ENCODE peak calls at places on chromosomes 12 and 14, in six cellular contexts. Z, P, Q, M, L and H are unnamed samples.

GRCh38 chr12:14284189-14284722 is 81.2 kb upstream of the ATF7IP start:
- DNase-seq in Z (no peak), P (no peak), M (peak; percentile 17), L (no peak), Q (no peak), H (no peak)

GRCh38 chr12:132219323-132219722 is 75.1 kb downstream of the NOC4L start:
- DNase-seq in Q (no peak), Z (no peak), L (no peak), M (no peak), P (no peak), H (no peak)

GRCh38 chr12:68976304-68976915 is 43.4 kb upstream of the CPM start:
- DNase-seq in M (no peak), P (no peak), Z (no peak), Q (no peak), L (no peak), H (no peak)

GRCh38 chr12:33605776-33606175 is 166.2 kb upstream of the SYT10 start:
- DNase-seq in Z (no peak), M (no peak), Q (peak; percentile 22), L (no peak), P (no peak), H (no peak)

GRCh38 chr14:21825147-21825743 is 151.6 kb upstream of the OR4E1 start:
- DNase-seq in M (no peak), Q (peak; percentile 44), P (no peak), L (no peak), Z (no peak), H (no peak)

GRCh38 chr14:97408937-97409860 is 612.0 kb downstream of the VRK1 start:
- DNase-seq in M (no peak), P (no peak), L (no peak), Z (no peak), Q (no peak), H (no peak)

GRCh38 chr12:60231976-60232907 is 636.4 kb downstream of the SLC16A7 start:
- DNase-seq in Z (no peak), L (no peak), P (no peak), Q (no peak), M (no peak), H (no peak)

GRCh38 chr12:80472912-80473500 is 29.0 kb downstream of the PTPRQ start:
- DNase-seq in P (no peak), M (no peak), Z (no peak), L (no peak), Q (peak; percentile 24), H (no peak)

GRCh38 chr14:59283380-59283779 is 94.9 kb downstream of the DAAM1 start:
- DNase-seq in M (no peak), P (no peak), L (no peak), Q (no peak), Z (no peak), H (no peak)

GRCh38 chr14:53519137-53519536 is 366.0 kb upstream of the DDHD1 start:
- DNase-seq in Z (no peak), Q (no peak), L (no peak), P (no peak), M (no peak), H (no peak)

GRCh38 chr12:13489246-13489645 is 292.7 kb downstream of the EMP1 start:
- DNase-seq in Z (no peak), Q (no peak), P (no peak), L (no peak), M (no peak), H (no peak)

GRCh38 chr14:23396126-23396525 is 11.9 kb downstream of the MYH6 start:
- DNase-seq in L (no peak), Q (no peak), P (no peak), Z (no peak), M (no peak), H (no peak)

GRCh38 chr14:23399136-23399535 is 8.9 kb downstream of the MYH6 start:
- DNase-seq in L (no peak), M (no peak), P (no peak), Z (no peak), Q (no peak), H (no peak)

GRCh38 chr14:23399591-23399990 is 8.5 kb downstream of the MYH6 start:
- DNase-seq in L (no peak), Q (no peak), M (no peak), P (no peak), Z (no peak), H (no peak)

GRCh38 chr14:23398348-23398747 is 9.7 kb downstream of the MYH6 start:
- DNase-seq in M (no peak), P (no peak), Z (no peak), Q (no peak), L (no peak), H (no peak)

GRCh38 chr14:23396781-23397407 is 11.2 kb downstream of the MYH6 start:
- DNase-seq in Z (no peak), P (no peak), L (no peak), Q (no peak), M (no peak), H (no peak)
- H3K27ac ChIP-seq in Z (no peak overlapping the region), P (no peak overlapping the region), L (no peak overlapping the region), Q (no peak overlapping the region), M (no peak overlapping the region), H (no peak overlapping the region)

DNA sequence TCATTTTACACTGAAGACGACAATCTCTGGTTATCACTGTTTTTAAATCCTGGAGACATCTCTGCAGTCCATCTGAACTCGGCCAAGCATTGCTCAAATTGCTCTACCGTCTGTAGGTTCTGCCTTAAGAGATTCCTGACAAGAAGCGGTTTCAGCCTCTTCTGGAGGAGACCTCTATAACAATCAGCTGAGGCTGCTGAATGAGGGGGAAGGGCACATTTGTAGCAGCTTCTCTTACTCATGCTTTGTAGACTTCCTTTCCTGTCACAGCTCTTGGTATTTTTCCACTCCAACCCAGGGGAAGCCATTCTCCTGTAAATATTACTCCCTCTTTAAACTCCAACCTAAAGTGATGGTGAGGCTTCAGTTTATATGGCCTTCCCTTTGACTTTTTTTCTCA is 3.0 kb downstream of the ARG2 start:
- DNase-seq in Q (peak; percentile 36), M (no peak), L (peak; percentile 44), P (no peak), Z (no peak), H (no peak)
- H3K27ac ChIP-seq in Q (no peak overlapping the region), M (no peak overlapping the region), L (peak overlapping the region; percentile 55), P (no peak overlapping the region), Z (no peak overlapping the region), H (no peak overlapping the region)

GRCh38 chr12:99130808-99131538 is 485.9 kb downstream of the APAF1 start:
- DNase-seq in L (no peak), Q (no peak), P (no peak), Z (no peak), M (no peak), H (no peak)
- H3K27ac ChIP-seq in L (no peak overlapping the region), Q (no peak overlapping the region), P (no peak overlapping the region), Z (no peak overlapping the region), M (peak overlapping the region; percentile 74), H (no peak overlapping the region)

GRCh38 chr12:122939151-122939550 is 27.1 kb downstream of the ABCB9 start:
- DNase-seq in P (no peak), Q (no peak), Z (no peak), L (no peak), M (no peak), H (no peak)

GRCh38 chr12:122932207-122932606 is 34.1 kb downstream of the ABCB9 start:
- DNase-seq in M (no peak), P (no peak), Z (no peak), Q (no peak), L (no peak), H (no peak)

GRCh38 chr12:122934722-122935121 is 31.5 kb downstream of the ABCB9 start:
- DNase-seq in P (no peak), M (no peak), Q (no peak), Z (no peak), L (no peak), H (no peak)

GRCh38 chr12:122937622-122938091 is 28.6 kb downstream of the ABCB9 start:
- DNase-seq in Z (no peak), L (no peak), Q (no peak), P (no peak), M (no peak), H (no peak)

DNA sequence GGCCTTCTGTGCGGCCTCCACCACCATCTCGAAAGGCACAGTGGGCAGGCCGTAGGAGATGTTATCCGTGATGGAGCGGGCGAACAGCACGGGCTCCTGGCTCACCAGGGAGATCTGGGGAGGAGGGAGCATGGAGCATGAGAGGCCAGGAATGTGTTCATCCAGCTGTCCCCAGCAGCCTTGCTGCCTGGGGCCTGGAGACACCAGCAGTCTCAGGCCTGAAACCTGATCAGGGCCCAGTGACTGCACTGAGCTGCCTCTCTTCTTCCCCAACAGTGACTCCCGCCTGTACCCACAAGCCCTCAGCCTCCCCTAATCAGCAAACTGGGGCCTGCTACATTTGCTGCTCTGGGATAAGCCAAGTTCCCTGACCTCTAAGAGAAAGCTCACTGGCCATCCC is 30.9 kb downstream of the ABCB9 start:
- DNase-seq in M (no peak), Q (no peak), Z (no peak), L (no peak), P (no peak), H (no peak)
- H3K27ac ChIP-seq in M (no peak overlapping the region), Q (peak overlapping the region; percentile 17), Z (no peak overlapping the region), L (no peak overlapping the region), P (no peak overlapping the region), H (no peak overlapping the region)

GRCh38 chr12:91182664-91183455 is at the start of gene DCN:
- DNase-seq in Z (no peak), L (no peak), M (no peak), P (no peak), Q (no peak), H (no peak)

GRCh38 chr12:91183565-91183964 is 948 bp upstream of the DCN start:
- DNase-seq in Z (no peak), P (no peak), L (no peak), M (no peak), Q (no peak), H (no peak)

GRCh38 chr12:91185437-91185836 is 2.8 kb upstream of the DCN start:
- DNase-seq in P (no peak), M (no peak), Q (no peak), Z (no peak), L (no peak), H (no peak)

GRCh38 chr12:91189526-91189925 is 6.9 kb upstream of the DCN start:
- DNase-seq in Q (peak; percentile 5), M (no peak), P (no peak), Z (no peak), L (no peak), H (no peak)

DNA sequence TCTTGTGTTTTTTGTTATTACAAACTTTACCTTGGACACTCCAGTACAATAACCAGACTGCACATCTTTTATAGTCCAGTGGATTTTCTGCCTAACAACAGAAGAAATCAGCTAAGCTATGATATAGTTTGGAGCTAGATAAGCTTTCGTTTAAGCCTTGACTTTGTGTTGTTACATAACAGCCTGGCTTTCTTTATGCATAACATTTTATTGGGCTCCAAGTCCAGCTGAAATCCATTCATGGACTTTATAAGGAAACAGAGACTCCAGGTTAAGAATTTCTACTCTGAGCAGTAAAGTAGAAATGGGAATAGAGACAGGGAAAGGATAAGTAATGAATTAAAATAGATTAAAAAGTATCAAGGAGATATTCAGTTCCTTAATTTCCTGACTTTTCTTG is 3.6 kb upstream of the DCN start:
- DNase-seq in P (no peak), Z (no peak), L (no peak), M (no peak), Q (no peak), H (no peak)
- H3K27ac ChIP-seq in P (no peak overlapping the region), Z (no peak overlapping the region), L (no peak overlapping the region), M (no peak overlapping the region), Q (no peak overlapping the region), H (no peak overlapping the region)

DNA sequence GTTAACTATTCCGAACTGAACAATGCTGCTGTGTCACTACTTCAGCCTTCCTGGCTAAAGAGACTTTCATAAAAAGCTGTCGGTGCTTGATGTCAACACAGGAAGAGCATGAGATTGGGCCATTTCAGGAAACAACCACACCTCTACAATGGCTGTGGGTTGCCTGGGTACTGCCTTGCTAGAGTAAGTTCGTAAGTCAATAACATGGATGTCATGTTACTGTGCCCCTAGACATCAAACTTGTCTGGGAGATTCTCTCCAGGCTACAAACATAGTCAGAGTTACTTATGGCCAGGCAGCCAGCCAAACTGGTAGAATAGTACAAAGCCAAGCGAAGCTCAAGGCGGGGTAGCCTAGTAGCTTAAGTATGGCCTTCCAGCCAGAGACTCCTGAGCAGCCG is 23.1 kb downstream of the MAX start:
- DNase-seq in M (no peak), Z (no peak), Q (no peak), P (no peak), L (no peak), H (no peak)
- H3K27ac ChIP-seq in M (peak overlapping the region; percentile 65), Z (no peak overlapping the region), Q (no peak overlapping the region), P (no peak overlapping the region), L (no peak overlapping the region), H (no peak overlapping the region)